ENCODE peak calls at places on chromosome 1, in eight cellular contexts. Y, L, H, G, P, R, C and N are unnamed samples.

GRCh38 chr1:62082456-62083363 is 111.9 kb upstream of the L1TD1 start:
- DNase-seq in P (peak; percentile 29), H (peak; percentile 22), G (no peak), R (no peak), L (peak; percentile 22), Y (no peak), C (peak; percentile 76), N (peak; percentile 65)

GRCh38 chr1:172172267-172172880 is 248.1 kb upstream of the C1orf105 start:
- DNase-seq in C (no peak), L (no peak), G (no peak), H (no peak), P (no peak), R (no peak), Y (no peak), N (no peak)

GRCh38 chr1:25031601-25031965 is 101.5 kb upstream of the RUNX3 start:
- DNase-seq in R (peak; percentile 60), Y (no peak), C (no peak), P (no peak), L (no peak), G (no peak), H (no peak), N (no peak)

GRCh38 chr1:96845464-96845863 is 123.9 kb downstream of the PTBP2 start:
- DNase-seq in G (no peak), H (peak; percentile 37), Y (peak; percentile 15), R (no peak), P (peak; percentile 7), L (peak; percentile 12), C (peak; percentile 73), N (peak; percentile 48)

GRCh38 chr1:245463392-245464165 is 308.8 kb downstream of the KIF26B start:
- DNase-seq in P (no peak), Y (no peak), G (no peak), C (no peak), L (peak; percentile 3), R (no peak), H (no peak), N (no peak)

GRCh38 chr1:23566304-23566703 is 7.0 kb upstream of the ID3 start:
- DNase-seq in Y (no peak), H (no peak), G (no peak), P (no peak), C (peak; percentile 65), R (no peak), L (no peak), N (peak; percentile 74)

GRCh38 chr1:116878804-116879477 is 30.8 kb upstream of the PTGFRN start:
- DNase-seq in Y (peak; percentile 18), G (peak; percentile 25), C (peak; percentile 50), R (no peak), L (peak; percentile 92), H (no peak), P (no peak), N (peak; percentile 63)

GRCh38 chr1:31793586-31794285 is 22.1 kb downstream of the SPOCD1 start:
- DNase-seq in C (no peak), H (no peak), G (no peak), L (no peak), Y (no peak), P (no peak), R (no peak), N (no peak)

GRCh38 chr1:200779326-200779725 is 40.6 kb downstream of the CAMSAP2 start:
- DNase-seq in H (no peak), L (no peak), G (no peak), Y (no peak), R (no peak), P (no peak), C (no peak), N (no peak)

GRCh38 chr1:30334767-30335166 is 388.6 kb downstream of the MATN1 start:
- DNase-seq in L (no peak), H (no peak), Y (no peak), P (no peak), R (no peak), C (no peak), G (no peak), N (no peak)

GRCh38 chr1:11800756-11801433 is 4.9 kb downstream of the MTHFR start:
- DNase-seq in R (no peak), Y (peak; percentile 16), G (no peak), L (no peak), H (no peak), P (no peak), C (no peak), N (no peak)

GRCh38 chr1:45381243-45381642 is 41.0 kb upstream of the MUTYH start:
- DNase-seq in P (no peak), H (no peak), Y (no peak), L (peak; percentile 85), R (no peak), G (no peak), C (no peak), N (no peak)

DNA sequence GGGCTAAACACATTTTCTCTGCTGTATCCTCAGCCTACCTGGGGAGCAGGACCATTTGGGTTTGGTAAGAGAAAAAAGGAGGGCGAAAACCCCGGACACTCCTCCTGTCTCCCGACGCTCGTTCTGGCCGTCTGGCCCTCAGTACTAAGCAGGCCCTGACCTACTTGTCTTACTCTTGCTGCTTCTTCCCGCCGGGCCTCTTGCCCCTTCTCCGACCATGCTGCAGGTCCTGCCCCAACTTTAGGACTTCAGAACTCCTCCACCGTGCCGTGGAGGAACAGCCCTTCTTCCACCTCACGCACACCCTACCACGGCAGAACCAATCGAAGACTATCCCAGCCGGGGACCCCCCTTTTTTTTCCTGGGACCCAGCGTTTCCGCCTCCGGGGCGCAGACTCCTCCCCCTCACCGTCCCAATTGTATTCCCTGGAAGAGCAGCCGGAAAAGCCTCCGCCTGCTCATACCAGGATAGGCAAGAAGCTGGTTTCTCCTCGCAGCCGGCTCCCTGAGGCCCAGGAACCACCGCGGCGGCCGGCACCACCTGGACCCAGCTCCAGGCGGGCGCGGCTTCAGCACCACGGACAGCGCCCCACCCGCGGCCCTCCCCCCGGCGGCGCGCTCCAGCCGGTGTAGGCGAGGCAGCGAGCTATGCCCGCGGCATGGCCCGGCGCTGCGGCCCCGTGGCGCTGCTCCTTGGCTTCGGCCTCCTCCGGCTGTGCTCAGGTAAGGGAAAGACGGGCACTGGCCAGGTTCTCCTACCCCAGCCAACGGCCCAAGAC is at the start of gene CHRNB2:
- DNase-seq in C (peak; percentile 96), P (peak; percentile 76), Y (no peak), H (peak; percentile 68), R (peak; percentile 59), L (peak; percentile 56), G (peak; percentile 68), N (peak; percentile 99)
- H3K4me3 ChIP-seq in C (peak within 1 kb of the TSS; percentile 60), P (no peak within 1 kb of the TSS), Y (peak within 1 kb of the TSS; percentile 18), H (peak within 1 kb of the TSS; percentile 57), R (peak within 1 kb of the TSS; percentile 46), L (peak within 1 kb of the TSS; percentile 37), G (peak within 1 kb of the TSS; percentile 44), N (peak within 1 kb of the TSS; percentile 54)

DNA sequence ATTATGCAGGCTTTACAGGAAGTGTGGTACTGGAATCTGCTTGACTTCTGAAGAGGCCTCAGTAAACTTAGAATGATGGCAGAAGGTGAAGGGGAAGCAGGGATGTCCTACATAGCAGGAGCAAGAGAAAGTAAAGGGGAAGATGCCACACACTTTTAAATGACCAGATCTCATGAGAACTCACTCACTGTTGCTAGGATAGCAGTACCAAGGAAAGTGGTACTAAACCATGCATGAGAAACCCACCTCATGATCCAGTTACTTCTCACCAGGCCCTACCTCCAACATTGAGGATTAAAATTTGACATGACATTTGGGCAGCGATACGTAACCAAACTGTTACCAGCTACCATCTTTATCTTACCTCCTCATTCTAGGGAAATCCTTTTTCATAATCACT is 9.6 kb downstream of the DHX9 start:
- DNase-seq in H (no peak), L (no peak), R (no peak), C (no peak), G (no peak), P (no peak), Y (no peak), N (no peak)
- H3K36me3 ChIP-seq in H (peaks cover 39% of the 10 kb centered on the region), L (peaks cover 71% of the 10 kb centered on the region), R (peaks cover 60% of the 10 kb centered on the region), C (peaks cover 96% of the 10 kb centered on the region), G (peaks cover 29% of the 10 kb centered on the region), P (peaks cover 80% of the 10 kb centered on the region), Y (peaks cover 69% of the 10 kb centered on the region), N (peaks cover 49% of the 10 kb centered on the region)

DNA sequence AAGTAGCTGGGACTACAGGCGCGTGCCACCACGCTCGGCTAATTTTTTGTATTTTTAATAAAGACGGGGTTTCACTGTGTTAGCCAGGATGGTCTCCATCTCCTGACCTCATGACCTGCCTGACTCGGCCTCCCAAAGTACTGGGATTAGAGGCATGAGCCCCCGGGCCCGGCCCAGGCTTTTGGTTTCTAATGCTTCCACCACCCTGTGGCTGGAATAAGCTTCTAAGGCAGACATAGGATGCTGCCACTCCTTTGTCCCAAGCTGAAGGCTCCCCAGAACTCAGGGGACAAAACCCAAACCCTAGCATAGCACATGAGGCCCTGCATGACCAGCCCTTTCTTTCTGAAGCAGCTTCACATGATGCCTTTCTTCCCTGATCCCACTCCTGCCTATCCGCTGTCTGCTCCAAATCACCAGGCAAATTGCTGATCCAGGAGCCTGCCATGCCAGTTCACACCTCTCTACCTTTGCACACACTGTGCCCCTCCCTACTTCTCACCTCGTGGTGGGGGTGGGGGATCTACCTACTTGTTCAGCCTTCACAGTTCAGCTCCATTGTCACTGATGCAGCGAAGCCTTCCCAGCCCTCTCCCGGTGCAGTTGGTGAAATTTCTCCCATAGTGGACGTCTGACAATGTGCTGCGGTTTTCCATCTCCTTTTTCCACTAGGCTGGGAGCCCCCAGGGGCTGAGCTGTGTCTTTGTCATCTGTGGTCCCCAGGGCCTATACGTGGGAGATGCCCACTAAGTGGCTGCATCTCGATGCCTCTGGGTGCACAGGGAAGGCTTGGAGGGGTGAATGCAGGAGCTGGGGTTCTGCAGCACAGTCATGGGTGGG is 6.9 kb downstream of the PTPRU start:
- DNase-seq in Y (no peak), L (no peak), R (no peak), C (no peak), G (no peak), H (no peak), P (no peak), N (no peak)
- H3K27me3 ChIP-seq in Y (no peaks in the 10 kb centered on the region), L (no peaks in the 10 kb centered on the region), R (peaks cover 5% of the 10 kb centered on the region), C (peaks cover 18% of the 10 kb centered on the region), G (no peaks in the 10 kb centered on the region), H (peaks cover 2% of the 10 kb centered on the region), P (peaks cover 13% of the 10 kb centered on the region), N (peaks cover 13% of the 10 kb centered on the region)

DNA sequence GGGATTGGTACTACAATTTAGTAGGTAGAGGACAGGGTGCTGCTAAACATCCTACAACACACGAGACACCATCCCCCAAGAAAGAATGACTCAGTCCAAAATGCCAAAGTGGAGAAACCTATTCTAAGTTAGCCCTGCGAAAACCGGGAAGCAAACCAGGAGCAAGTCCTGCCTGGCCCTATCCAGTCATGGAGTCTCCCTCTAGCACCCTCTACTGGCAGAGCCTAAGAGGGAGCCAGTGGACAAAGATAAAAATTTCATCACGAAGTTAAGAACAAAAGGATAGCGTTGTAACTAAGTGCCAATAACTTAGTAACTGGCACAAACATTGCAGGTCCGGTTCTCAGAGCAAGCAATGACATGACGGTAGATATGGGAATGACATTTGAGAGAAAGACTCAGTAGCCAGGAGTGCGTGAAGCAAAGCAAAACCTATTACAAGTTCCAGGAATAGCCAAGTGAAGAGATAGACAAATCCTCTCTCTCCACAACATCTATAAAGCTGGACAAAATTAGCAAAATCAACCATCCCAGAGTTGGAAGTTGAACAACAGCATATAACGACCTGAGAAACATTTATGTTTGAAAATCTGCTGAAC is 383.5 kb downstream of the OMA1 start:
- DNase-seq in H (peak; percentile 64), G (peak; percentile 21), R (no peak), L (peak; percentile 69), Y (peak; percentile 47), C (peak; percentile 92), P (no peak), N (peak; percentile 16)
- H3K4me3 ChIP-seq in H (no peak overlapping the region), G (no peak overlapping the region), R (no peak overlapping the region), L (no peak overlapping the region), Y (no peak overlapping the region), C (no peak overlapping the region), P (no peak overlapping the region), N (no peak overlapping the region)

GRCh38 chr1:248847181-248847955 is 9.3 kb downstream of the ZNF672 start:
- DNase-seq in H (no peak), Y (no peak), P (no peak), R (no peak), C (peak; percentile 81), G (no peak), L (no peak), N (no peak)
- H3K36me3 ChIP-seq in H (peaks cover 37% of the 10 kb centered on the region), Y (peaks cover 20% of the 10 kb centered on the region), P (peaks cover 55% of the 10 kb centered on the region), R (peaks cover 41% of the 10 kb centered on the region), C (no peaks in the 10 kb centered on the region), G (peaks cover 25% of the 10 kb centered on the region), L (peaks cover 10% of the 10 kb centered on the region), N (peaks cover 16% of the 10 kb centered on the region)